ENCODE peak calls at places on chromosomes 4 and X, in five cellular contexts. One of them, this sample, is unnamed.

GRCh38 chrX:129798888-129799287 is 19.1 kb downstream of the SASH3 start:
- DNase-seq in upper lobe of right lung: no peak
- DNase-seq in pancreas: no peak
- DNase-seq in endothelial cell: no peak
- DNase-seq in activated CD8-positive, alpha-beta T cell treated with anti-CD3 and anti-CD28 coated beads for 36 hours: peak
- DNase-seq in this sample: no peak

GRCh38 chr4:170193496-170193895 is 103.7 kb upstream of the AADAT start:
- DNase-seq in upper lobe of right lung: no peak
- DNase-seq in pancreas: no peak
- DNase-seq in endothelial cell: no peak
- DNase-seq in activated CD8-positive, alpha-beta T cell treated with anti-CD3 and anti-CD28 coated beads for 36 hours: no peak
- DNase-seq in this sample: no peak

GRCh38 chrX:153061732-153062131 is 5.5 kb downstream of the PNMA3 start:
- DNase-seq in upper lobe of right lung: no peak
- DNase-seq in pancreas: no peak
- DNase-seq in endothelial cell: no peak
- DNase-seq in activated CD8-positive, alpha-beta T cell treated with anti-CD3 and anti-CD28 coated beads for 36 hours: no peak
- DNase-seq in this sample: no peak

GRCh38 chr4:122733805-122734155 is 1.3 kb downstream of the BBS12 start:
- DNase-seq in upper lobe of right lung: no peak
- DNase-seq in pancreas: no peak
- DNase-seq in endothelial cell: no peak
- DNase-seq in activated CD8-positive, alpha-beta T cell treated with anti-CD3 and anti-CD28 coated beads for 36 hours: no peak
- DNase-seq in this sample: no peak

GRCh38 chr4:72218953-72219352 is 187.2 kb downstream of the NPFFR2 start:
- DNase-seq in upper lobe of right lung: no peak
- DNase-seq in pancreas: no peak
- DNase-seq in endothelial cell: no peak
- DNase-seq in activated CD8-positive, alpha-beta T cell treated with anti-CD3 and anti-CD28 coated beads for 36 hours: no peak
- DNase-seq in this sample: no peak

GRCh38 chr4:150828159-150828558 is 186.9 kb downstream of the LRBA start:
- DNase-seq in upper lobe of right lung: no peak
- DNase-seq in pancreas: no peak
- DNase-seq in endothelial cell: no peak
- DNase-seq in activated CD8-positive, alpha-beta T cell treated with anti-CD3 and anti-CD28 coated beads for 36 hours: peak
- DNase-seq in this sample: peak

GRCh38 chr4:110184791-110185155 is 13.6 kb downstream of the ELOVL6 start:
- DNase-seq in upper lobe of right lung: no peak
- DNase-seq in pancreas: no peak
- DNase-seq in endothelial cell: no peak
- DNase-seq in activated CD8-positive, alpha-beta T cell treated with anti-CD3 and anti-CD28 coated beads for 36 hours: no peak
- DNase-seq in this sample: no peak

GRCh38 chr4:73525611-73526010 is 44.1 kb downstream of the AFM start:
- DNase-seq in upper lobe of right lung: no peak
- DNase-seq in pancreas: no peak
- DNase-seq in endothelial cell: no peak
- DNase-seq in activated CD8-positive, alpha-beta T cell treated with anti-CD3 and anti-CD28 coated beads for 36 hours: no peak
- DNase-seq in this sample: no peak

GRCh38 chrX:154980330-154981115 is 42.0 kb downstream of the F8 start:
- DNase-seq in upper lobe of right lung: peak
- DNase-seq in pancreas: peak
- DNase-seq in endothelial cell: peak
- DNase-seq in activated CD8-positive, alpha-beta T cell treated with anti-CD3 and anti-CD28 coated beads for 36 hours: peak
- DNase-seq in this sample: peak

GRCh38 chrX:136574548-136574947 is 42.5 kb downstream of the VGLL1 start:
- DNase-seq in upper lobe of right lung: no peak
- DNase-seq in pancreas: no peak
- DNase-seq in endothelial cell: no peak
- DNase-seq in activated CD8-positive, alpha-beta T cell treated with anti-CD3 and anti-CD28 coated beads for 36 hours: no peak
- DNase-seq in this sample: no peak

GRCh38 chr4:20520901-20521300 is 179.4 kb upstream of the PACRGL start:
- DNase-seq in upper lobe of right lung: no peak
- DNase-seq in pancreas: no peak
- DNase-seq in endothelial cell: no peak
- DNase-seq in activated CD8-positive, alpha-beta T cell treated with anti-CD3 and anti-CD28 coated beads for 36 hours: no peak
- DNase-seq in this sample: no peak

GRCh38 chr4:184666670-184667069 is 17.1 kb downstream of the PRIMPOL start:
- DNase-seq in upper lobe of right lung: no peak
- DNase-seq in pancreas: peak
- DNase-seq in endothelial cell: no peak
- DNase-seq in activated CD8-positive, alpha-beta T cell treated with anti-CD3 and anti-CD28 coated beads for 36 hours: no peak
- DNase-seq in this sample: no peak

GRCh38 chrX:109707322-109707721 is 25.7 kb downstream of the ACSL4 start:
- DNase-seq in upper lobe of right lung: no peak
- DNase-seq in pancreas: no peak
- DNase-seq in endothelial cell: no peak
- DNase-seq in activated CD8-positive, alpha-beta T cell treated with anti-CD3 and anti-CD28 coated beads for 36 hours: no peak
- DNase-seq in this sample: no peak

GRCh38 chr4:65069177-65069576 is 601.1 kb downstream of the EPHA5 start:
- DNase-seq in upper lobe of right lung: no peak
- DNase-seq in pancreas: no peak
- DNase-seq in endothelial cell: no peak
- DNase-seq in activated CD8-positive, alpha-beta T cell treated with anti-CD3 and anti-CD28 coated beads for 36 hours: no peak
- DNase-seq in this sample: no peak

GRCh38 chr4:85928775-85929585 is 430.9 kb downstream of the MAPK10 start:
- DNase-seq in upper lobe of right lung: no peak
- DNase-seq in pancreas: peak
- DNase-seq in endothelial cell: no peak
- DNase-seq in activated CD8-positive, alpha-beta T cell treated with anti-CD3 and anti-CD28 coated beads for 36 hours: no peak
- DNase-seq in this sample: no peak

GRCh38 chrX:134502686-134503085 is 42.7 kb downstream of the HPRT1 start:
- DNase-seq in upper lobe of right lung: no peak
- DNase-seq in pancreas: no peak
- DNase-seq in endothelial cell: no peak
- DNase-seq in activated CD8-positive, alpha-beta T cell treated with anti-CD3 and anti-CD28 coated beads for 36 hours: no peak
- DNase-seq in this sample: no peak

GRCh38 chrX:66163849-66164401 is at the start of gene HEPH:
- DNase-seq in upper lobe of right lung: no peak
- DNase-seq in pancreas: no peak
- DNase-seq in endothelial cell: peak
- DNase-seq in activated CD8-positive, alpha-beta T cell treated with anti-CD3 and anti-CD28 coated beads for 36 hours: no peak
- DNase-seq in this sample: peak

GRCh38 chr4:122005064-122005755 is 53.4 kb upstream of the TRPC3 start:
- DNase-seq in upper lobe of right lung: no peak
- DNase-seq in pancreas: no peak
- DNase-seq in endothelial cell: no peak
- DNase-seq in activated CD8-positive, alpha-beta T cell treated with anti-CD3 and anti-CD28 coated beads for 36 hours: no peak
- DNase-seq in this sample: no peak

GRCh38 chr4:2771264-2771663 is 15.1 kb upstream of the TNIP2 start:
- DNase-seq in upper lobe of right lung: no peak
- DNase-seq in pancreas: no peak
- DNase-seq in endothelial cell: no peak
- DNase-seq in activated CD8-positive, alpha-beta T cell treated with anti-CD3 and anti-CD28 coated beads for 36 hours: no peak
- DNase-seq in this sample: no peak

GRCh38 chr4:7761720-7762119 is 177.9 kb downstream of the AFAP1 start:
- DNase-seq in upper lobe of right lung: peak
- DNase-seq in pancreas: no peak
- DNase-seq in endothelial cell: peak
- DNase-seq in activated CD8-positive, alpha-beta T cell treated with anti-CD3 and anti-CD28 coated beads for 36 hours: peak
- DNase-seq in this sample: peak

GRCh38 chr4:163554870-163555465 is 60.5 kb downstream of the TMA16 start:
- DNase-seq in upper lobe of right lung: no peak
- DNase-seq in pancreas: no peak
- DNase-seq in endothelial cell: no peak
- DNase-seq in activated CD8-positive, alpha-beta T cell treated with anti-CD3 and anti-CD28 coated beads for 36 hours: no peak
- DNase-seq in this sample: no peak

GRCh38 chr4:142824368-142824767 is 21.7 kb downstream of the INPP4B start:
- DNase-seq in upper lobe of right lung: no peak
- DNase-seq in pancreas: no peak
- DNase-seq in endothelial cell: no peak
- DNase-seq in activated CD8-positive, alpha-beta T cell treated with anti-CD3 and anti-CD28 coated beads for 36 hours: no peak
- DNase-seq in this sample: no peak

GRCh38 chrX:70422886-70423336 is at the start of gene GDPD2:
- DNase-seq in upper lobe of right lung: no peak
- DNase-seq in pancreas: no peak
- DNase-seq in endothelial cell: peak
- DNase-seq in activated CD8-positive, alpha-beta T cell treated with anti-CD3 and anti-CD28 coated beads for 36 hours: peak
- DNase-seq in this sample: no peak

GRCh38 chr4:168797738-168798375 is 212.2 kb downstream of the CBR4 start:
- DNase-seq in upper lobe of right lung: no peak
- DNase-seq in pancreas: no peak
- DNase-seq in endothelial cell: no peak
- DNase-seq in activated CD8-positive, alpha-beta T cell treated with anti-CD3 and anti-CD28 coated beads for 36 hours: no peak
- DNase-seq in this sample: no peak

GRCh38 chr4:39977489-39978377 is at the start of gene PDS5A:
- DNase-seq in upper lobe of right lung: peak
- DNase-seq in pancreas: peak
- DNase-seq in endothelial cell: peak
- DNase-seq in activated CD8-positive, alpha-beta T cell treated with anti-CD3 and anti-CD28 coated beads for 36 hours: peak
- DNase-seq in this sample: peak

GRCh38 chr4:39978378-39978775 is 666 bp upstream of the PDS5A start:
- DNase-seq in upper lobe of right lung: no peak
- DNase-seq in pancreas: no peak
- DNase-seq in endothelial cell: no peak
- DNase-seq in activated CD8-positive, alpha-beta T cell treated with anti-CD3 and anti-CD28 coated beads for 36 hours: no peak
- DNase-seq in this sample: no peak

GRCh38 chr4:39976945-39977488 is 694 bp downstream of the PDS5A start:
- DNase-seq in upper lobe of right lung: peak
- DNase-seq in pancreas: peak
- DNase-seq in endothelial cell: peak
- DNase-seq in activated CD8-positive, alpha-beta T cell treated with anti-CD3 and anti-CD28 coated beads for 36 hours: peak
- DNase-seq in this sample: peak

GRCh38 chr4:39975488-39976089 is 2.1 kb downstream of the PDS5A start:
- DNase-seq in upper lobe of right lung: no peak
- DNase-seq in pancreas: no peak
- DNase-seq in endothelial cell: no peak
- DNase-seq in activated CD8-positive, alpha-beta T cell treated with anti-CD3 and anti-CD28 coated beads for 36 hours: no peak
- DNase-seq in this sample: no peak

GRCh38 chr4:39976141-39976944 is 1.4 kb downstream of the PDS5A start:
- DNase-seq in upper lobe of right lung: peak
- DNase-seq in pancreas: peak
- DNase-seq in endothelial cell: peak
- DNase-seq in activated CD8-positive, alpha-beta T cell treated with anti-CD3 and anti-CD28 coated beads for 36 hours: peak
- DNase-seq in this sample: peak
- TF ChIP-seq CTCF in upper lobe of right lung: peak
- TF ChIP-seq CTCF in pancreas: peak
- TF ChIP-seq CTCF in endothelial cell: peak
- TF ChIP-seq CTCF in activated CD8-positive, alpha-beta T cell treated with anti-CD3 and anti-CD28 coated beads for 36 hours: peak
- TF ChIP-seq CTCF in this sample: peak

GRCh38 chrX:25196221-25196620 is 180.5 kb upstream of the ARX start:
- DNase-seq in upper lobe of right lung: no peak
- DNase-seq in pancreas: no peak
- DNase-seq in endothelial cell: no peak
- DNase-seq in activated CD8-positive, alpha-beta T cell treated with anti-CD3 and anti-CD28 coated beads for 36 hours: no peak
- DNase-seq in this sample: no peak

GRCh38 chrX:25191403-25191802 is 175.6 kb upstream of the ARX start:
- DNase-seq in upper lobe of right lung: no peak
- DNase-seq in pancreas: no peak
- DNase-seq in endothelial cell: no peak
- DNase-seq in activated CD8-positive, alpha-beta T cell treated with anti-CD3 and anti-CD28 coated beads for 36 hours: no peak
- DNase-seq in this sample: no peak
- TF ChIP-seq CTCF in upper lobe of right lung: no peak
- TF ChIP-seq CTCF in pancreas: no peak
- TF ChIP-seq CTCF in endothelial cell: no peak
- TF ChIP-seq CTCF in activated CD8-positive, alpha-beta T cell treated with anti-CD3 and anti-CD28 coated beads for 36 hours: no peak
- TF ChIP-seq CTCF in this sample: no peak

DNA sequence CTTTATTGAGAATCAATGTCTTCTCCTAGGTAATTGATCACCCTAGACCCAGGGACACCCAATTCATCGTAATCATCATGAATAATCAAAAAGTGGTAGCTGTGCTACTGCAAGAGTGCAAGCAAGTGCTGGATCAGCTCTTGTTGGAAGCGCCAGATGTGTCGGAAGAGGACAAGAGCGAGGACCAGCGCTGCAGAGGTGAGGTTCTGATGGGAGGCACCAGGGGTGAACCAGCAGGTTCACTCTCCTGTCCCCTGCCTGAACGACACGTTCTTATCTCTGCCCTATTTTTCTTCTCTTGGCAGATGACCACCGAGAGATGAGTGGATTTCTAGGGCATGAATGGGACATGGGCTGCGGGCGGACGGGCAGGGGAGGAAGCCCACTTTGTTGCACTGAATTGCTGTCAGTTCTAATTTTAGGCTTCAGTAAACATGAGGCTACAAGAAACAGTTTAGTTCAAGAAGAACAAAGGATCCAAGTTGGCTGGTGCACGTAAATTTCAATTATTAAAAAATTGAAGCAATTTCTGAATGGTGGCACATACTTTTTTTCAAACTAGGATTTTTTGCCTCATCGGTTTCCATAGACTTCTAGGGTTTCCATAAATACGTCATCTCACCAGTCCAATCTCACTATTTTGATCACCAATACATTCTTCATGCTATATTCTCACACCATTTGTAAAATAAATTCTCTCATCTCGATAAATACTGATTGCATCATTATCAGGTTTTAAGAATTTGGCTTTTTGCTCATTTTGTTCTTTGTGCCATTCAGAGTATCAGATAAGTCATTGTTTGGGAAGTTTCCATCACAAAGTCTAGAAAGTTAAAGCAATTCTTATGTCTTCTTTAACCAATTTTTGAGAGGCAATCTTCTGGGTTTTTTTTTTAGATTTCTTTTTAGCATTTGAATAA is 80.8 kb downstream of the ALPK1 start:
- DNase-seq in upper lobe of right lung: no peak
- DNase-seq in pancreas: no peak
- DNase-seq in endothelial cell: no peak
- DNase-seq in activated CD8-positive, alpha-beta T cell treated with anti-CD3 and anti-CD28 coated beads for 36 hours: no peak
- DNase-seq in this sample: no peak
- TF ChIP-seq CTCF in upper lobe of right lung: no peak
- TF ChIP-seq CTCF in pancreas: no peak
- TF ChIP-seq CTCF in endothelial cell: no peak
- TF ChIP-seq CTCF in activated CD8-positive, alpha-beta T cell treated with anti-CD3 and anti-CD28 coated beads for 36 hours: no peak
- TF ChIP-seq CTCF in this sample: no peak

GRCh38 chr4:166600264-166600663 is 634.0 kb downstream of the SPOCK3 start:
- DNase-seq in upper lobe of right lung: no peak
- DNase-seq in pancreas: no peak
- DNase-seq in endothelial cell: no peak
- DNase-seq in activated CD8-positive, alpha-beta T cell treated with anti-CD3 and anti-CD28 coated beads for 36 hours: no peak
- DNase-seq in this sample: no peak

DNA sequence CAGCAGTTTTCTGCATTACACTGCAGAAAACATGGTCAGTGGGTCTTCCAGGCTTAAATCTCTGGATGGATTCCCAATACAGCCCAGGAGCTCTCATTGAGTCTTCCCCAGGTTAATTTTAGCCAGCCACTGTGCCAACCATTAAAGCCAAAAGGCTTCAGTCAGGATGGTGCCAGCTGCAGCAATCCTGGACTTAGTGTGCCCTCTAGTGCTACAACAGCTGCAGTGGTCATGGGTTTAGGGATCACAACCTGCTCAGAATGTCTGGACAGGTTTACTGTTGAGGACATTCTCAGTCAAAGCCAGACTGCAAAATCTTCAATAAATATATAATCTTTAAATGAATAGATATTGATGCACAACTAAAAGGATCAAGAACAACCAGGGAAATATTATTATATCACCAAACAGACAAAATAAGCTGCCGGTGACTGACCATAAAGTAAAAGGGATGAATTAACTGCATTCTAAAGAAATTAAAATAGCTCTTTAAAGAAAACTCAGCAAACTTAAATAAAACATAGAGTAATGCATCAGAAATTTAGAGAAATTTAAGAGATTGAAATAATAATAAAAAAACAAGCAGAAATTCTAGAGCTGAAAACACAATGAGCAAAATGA is 639.9 kb downstream of the SPOCK3 start:
- DNase-seq in upper lobe of right lung: no peak
- DNase-seq in pancreas: peak
- DNase-seq in endothelial cell: peak
- DNase-seq in activated CD8-positive, alpha-beta T cell treated with anti-CD3 and anti-CD28 coated beads for 36 hours: peak
- DNase-seq in this sample: peak
- TF ChIP-seq CTCF in upper lobe of right lung: no peak
- TF ChIP-seq CTCF in pancreas: no peak
- TF ChIP-seq CTCF in endothelial cell: peak
- TF ChIP-seq CTCF in activated CD8-positive, alpha-beta T cell treated with anti-CD3 and anti-CD28 coated beads for 36 hours: no peak
- TF ChIP-seq CTCF in this sample: peak